ENCODE peak calls at places on chromosomes 6 and 20, in six cellular contexts. U is PC-3, M is GM23338, R is keratinocyte, D is DND-41, Z is mammary epithelial cell. J is an unnamed sample.

GRCh38 chr20:25626779-25627178 is 3.0 kb upstream of the NANP start:
- DNase-seq in D (no peak), Z (no peak), U (no peak), R (no peak), M (no peak), J (no peak)

GRCh38 chr6:26305097-26305841 is 59.7 kb upstream of the BTN3A2 start:
- DNase-seq in U (peak; percentile 25), R (no peak), D (peak; percentile 80), M (peak; percentile 80), Z (peak; percentile 80), J (no peak)

GRCh38 chr20:19473894-19474293 is 261.5 kb downstream of the SLC24A3 start:
- DNase-seq in D (no peak), Z (no peak), R (no peak), M (no peak), U (no peak), J (no peak)

GRCh38 chr20:63032861-63033634 is 26.3 kb upstream of the BHLHE23 start:
- DNase-seq in D (no peak), Z (no peak), M (peak; percentile 76), R (no peak), U (no peak), J (peak; percentile 93)

GRCh38 chr6:70811788-70812187 is 144.1 kb downstream of the SMAP1 start:
- DNase-seq in U (peak; percentile 81), Z (peak; percentile 79), M (no peak), R (no peak), D (no peak), J (no peak)

GRCh38 chr6:122726649-122727048 is 52.9 kb upstream of the FABP7 start:
- DNase-seq in M (peak; percentile 73), D (no peak), R (no peak), U (peak; percentile 47), Z (peak; percentile 33), J (no peak)

GRCh38 chr6:32252326-32253009 is 28.6 kb upstream of the NOTCH4 start:
- DNase-seq in D (no peak), R (no peak), M (no peak), U (no peak), Z (no peak), J (no peak)

GRCh38 chr20:57412347-57413029 is 21.3 kb downstream of the RBM38 start:
- DNase-seq in D (no peak), U (no peak), R (no peak), M (no peak), Z (no peak), J (no peak)

GRCh38 chr6:30063315-30063714 is 2.2 kb downstream of the POLR1H start:
- DNase-seq in R (no peak), D (no peak), U (no peak), M (no peak), Z (no peak), J (no peak)

GRCh38 chr6:90048191-90048969 is 154.1 kb downstream of the GJA10 start:
- DNase-seq in D (no peak), U (no peak), Z (no peak), M (no peak), R (no peak), J (no peak)

GRCh38 chr6:53671111-53671510 is 5.6 kb upstream of the KLHL31 start:
- DNase-seq in U (no peak), D (no peak), M (no peak), Z (no peak), R (no peak), J (no peak)

DNA sequence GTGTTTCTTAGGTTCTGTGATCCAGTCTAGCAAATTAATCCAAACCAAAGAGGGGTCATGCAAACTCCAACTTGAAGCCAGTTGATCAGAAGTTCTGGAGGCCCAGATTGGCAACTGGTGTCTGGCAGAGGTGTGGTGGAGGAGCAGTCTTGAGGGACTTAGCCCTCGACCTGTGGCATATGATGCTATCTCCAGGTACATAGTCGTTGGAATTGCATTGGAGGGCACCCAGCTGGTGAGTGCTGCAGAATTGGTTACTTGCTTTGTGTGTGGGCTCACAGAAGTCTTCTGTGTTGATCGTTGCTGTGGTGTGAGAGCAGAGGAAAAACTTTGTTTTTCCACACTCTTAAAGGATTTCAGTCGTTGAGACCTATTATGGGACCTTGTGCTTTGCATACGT is 7.7 kb downstream of the PANK2 start:
- DNase-seq in Z (no peak), R (no peak), M (no peak), U (no peak), D (no peak), J (no peak)
- H3K4me3 ChIP-seq in Z (no peak overlapping the region), R (no peak overlapping the region), M (no peak overlapping the region), U (no peak overlapping the region), D (no peak overlapping the region), J (no peak overlapping the region)

GRCh38 chr6:42106663-42107023 is 35.8 kb downstream of the C6orf132 start:
- DNase-seq in U (no peak), D (no peak), Z (no peak), M (no peak), R (no peak), J (no peak)

GRCh38 chr6:42108071-42108470 is 34.3 kb downstream of the C6orf132 start:
- DNase-seq in D (no peak), U (no peak), R (no peak), M (no peak), Z (no peak), J (no peak)

GRCh38 chr6:42104807-42105713 is 37.4 kb downstream of the C6orf132 start:
- DNase-seq in M (peak; percentile 72), R (no peak), D (no peak), Z (no peak), U (no peak), J (no peak)

GRCh38 chr6:42104095-42104806 is 38.2 kb downstream of the C6orf132 start:
- DNase-seq in D (peak; percentile 60), Z (no peak), R (no peak), U (no peak), M (peak; percentile 90), J (peak; percentile 97)

DNA sequence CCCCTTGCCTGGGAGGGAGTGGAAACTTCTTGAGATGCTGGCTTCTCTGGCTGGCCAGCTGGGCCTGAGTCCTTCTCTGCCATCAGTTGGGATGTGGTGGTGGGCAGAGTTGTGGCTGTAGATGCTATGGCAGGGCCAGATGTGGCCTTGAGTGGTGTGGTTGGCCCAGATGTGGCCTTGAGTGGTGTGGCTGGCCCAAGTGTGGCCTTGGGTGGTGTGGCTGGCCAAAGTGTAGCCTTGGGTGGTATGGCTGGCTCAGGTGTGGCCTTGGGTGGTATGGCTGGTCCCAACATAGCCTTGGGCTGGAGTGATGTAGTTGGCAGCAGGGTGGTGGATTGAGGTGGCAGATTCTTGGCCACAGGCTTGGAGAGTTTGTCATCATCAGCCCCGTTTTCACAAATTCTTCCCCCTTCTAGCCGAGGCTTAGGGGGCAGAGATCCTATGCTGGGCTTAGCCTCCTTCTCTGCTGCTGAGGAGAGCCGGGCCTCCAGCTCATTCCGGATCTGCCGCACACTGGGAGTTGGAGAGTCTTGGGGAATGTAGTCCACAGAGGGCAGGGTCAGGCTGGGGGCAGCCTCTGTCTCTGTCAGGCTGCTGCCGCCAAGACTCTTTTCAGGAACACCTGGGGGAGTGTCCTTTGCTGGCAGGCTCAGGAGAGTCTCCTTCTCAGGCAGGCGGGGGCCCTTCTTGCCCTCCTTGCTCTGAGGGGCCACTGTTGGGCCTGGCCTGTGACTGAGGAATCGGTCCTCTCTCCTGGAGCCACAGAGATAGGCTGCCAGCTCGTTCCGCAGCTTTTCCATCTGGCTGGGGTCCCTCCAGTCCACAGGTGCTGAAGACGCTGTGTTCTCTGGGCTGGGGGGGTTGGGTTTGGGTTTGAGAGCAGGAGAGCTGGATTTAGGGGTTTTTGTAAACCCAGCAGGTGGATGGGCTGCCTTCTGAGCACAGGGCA is 36.4 kb downstream of the C6orf132 start:
- DNase-seq in D (no peak), Z (no peak), U (no peak), R (no peak), M (no peak), J (no peak)
- H3K79me2 ChIP-seq in D (no peaks in the 10 kb centered on the region), Z (no peaks in the 10 kb centered on the region), U (no peaks in the 10 kb centered on the region), R (no peaks in the 10 kb centered on the region), M (no peaks in the 10 kb centered on the region), J (no peaks in the 10 kb centered on the region)

DNA sequence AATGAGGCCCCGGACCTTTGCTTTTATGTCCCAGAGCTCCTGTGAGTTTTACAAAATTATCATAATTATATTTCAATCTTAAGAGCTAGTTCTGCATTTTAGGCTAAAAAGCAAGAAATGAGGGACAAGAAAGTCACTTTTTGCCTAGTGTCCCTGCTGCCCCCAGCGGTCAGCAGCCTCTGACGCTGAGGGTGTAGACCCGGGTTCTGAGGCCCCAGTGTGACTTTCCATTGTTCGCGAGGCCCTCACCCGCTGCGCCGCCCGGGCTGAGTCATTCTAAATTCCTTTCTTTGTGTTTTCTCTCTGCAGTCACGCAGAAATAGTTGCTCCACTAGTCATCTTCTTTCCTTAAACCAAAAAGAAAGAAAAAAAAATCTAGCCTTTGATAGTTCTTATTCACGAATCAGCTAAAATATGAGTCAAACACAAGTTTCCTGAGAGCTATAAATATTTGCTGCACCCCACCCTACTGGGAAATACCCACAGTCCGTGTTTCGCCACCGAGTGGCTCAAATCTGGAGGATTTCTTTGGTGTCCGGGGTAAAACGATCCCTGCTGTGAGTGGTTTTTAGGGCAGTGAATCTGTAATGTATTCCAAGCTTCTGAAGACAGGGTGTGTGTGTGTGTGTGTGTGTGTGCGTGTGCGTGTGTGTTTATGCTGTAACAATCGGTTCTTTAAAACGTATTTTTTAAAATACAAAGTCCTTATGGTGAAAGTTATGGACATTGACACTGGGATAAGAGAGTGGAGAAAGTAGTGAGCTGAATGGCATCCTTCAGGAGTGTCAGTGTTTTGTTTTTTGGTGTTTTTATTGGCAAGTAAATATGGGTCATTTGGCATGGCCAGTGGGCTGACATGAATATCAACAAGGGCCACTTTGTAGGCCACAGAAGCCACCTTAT is 59.7 kb upstream of the EEF1A1 start:
- DNase-seq in M (peak; percentile 98), D (no peak), Z (peak; percentile 98), U (peak; percentile 95), R (peak; percentile 78), J (peak; percentile 90)
- H3K4me1 ChIP-seq in M (peaks cover 37% of the 10 kb centered on the region), D (peaks cover 7% of the 10 kb centered on the region), Z (peaks cover 30% of the 10 kb centered on the region), U (peaks cover 35% of the 10 kb centered on the region), R (peaks cover 22% of the 10 kb centered on the region), J (peaks cover 30% of the 10 kb centered on the region)

GRCh38 chr6:157233156-157233555 is 90.2 kb downstream of the TMEM242 start:
- DNase-seq in D (no peak), U (no peak), M (no peak), R (no peak), Z (no peak), J (no peak)

GRCh38 chr6:157229733-157230132 is 93.6 kb downstream of the TMEM242 start:
- DNase-seq in D (no peak), R (no peak), U (no peak), M (peak; percentile 46), Z (no peak), J (peak; percentile 61)

GRCh38 chr6:157230971-157231370 is 92.3 kb downstream of the TMEM242 start:
- DNase-seq in Z (no peak), R (no peak), D (no peak), U (no peak), M (no peak), J (peak; percentile 25)

GRCh38 chr6:157233686-157234085 is 89.6 kb downstream of the TMEM242 start:
- DNase-seq in D (no peak), R (no peak), U (no peak), Z (no peak), M (no peak), J (peak; percentile 9)

GRCh38 chr6:157232161-157232895 is 91.0 kb downstream of the TMEM242 start:
- DNase-seq in M (no peak), D (no peak), U (no peak), R (no peak), Z (no peak), J (no peak)
- H3K4me3 ChIP-seq in M (no peak overlapping the region), D (no peak overlapping the region), U (no peak overlapping the region), R (no peak overlapping the region), Z (no peak overlapping the region), J (no peak overlapping the region)

DNA sequence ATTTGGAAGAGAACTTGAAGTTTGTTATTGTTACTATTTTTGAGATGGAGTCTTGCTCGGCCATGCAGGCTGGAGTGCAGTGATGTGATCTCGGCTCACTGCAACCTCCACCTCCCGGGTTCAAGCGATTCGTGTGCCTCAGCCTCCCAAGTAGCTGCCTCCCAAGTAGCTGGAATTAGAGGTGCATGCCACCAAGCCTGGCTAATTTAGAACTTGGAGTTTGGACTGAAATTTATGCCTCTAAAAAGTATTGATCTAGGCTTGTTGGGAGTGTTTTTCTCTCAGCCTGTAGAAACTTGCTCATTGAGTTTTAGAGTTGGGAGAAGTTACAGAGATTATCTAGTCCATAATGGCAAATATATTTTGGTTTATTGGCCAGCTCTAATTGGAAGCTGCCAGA is 4.1 kb downstream of the ITCH start:
- DNase-seq in Z (no peak), R (no peak), U (no peak), D (no peak), M (no peak), J (no peak)
- H3K79me2 ChIP-seq in Z (peaks cover 88% of the 10 kb centered on the region), R (peaks cover 87% of the 10 kb centered on the region), U (peaks cover 79% of the 10 kb centered on the region), D (peaks cover 83% of the 10 kb centered on the region), M (peaks cover 76% of the 10 kb centered on the region), J (peaks cover 85% of the 10 kb centered on the region)

J was measured in osteoblast.